ENCODE peak calls at places on chromosomes 11 and 22, in seven cellular contexts. Y, R, Z, N, Q, I and O are unnamed samples.

GRCh38 chr11:130832571-130833432 is 83.5 kb downstream of the SNX19 start:
- DNase-seq in I (no peak), Y (no peak), N (peak; percentile 43), R (no peak), Q (no peak), Z (no peak), O (no peak)

GRCh38 chr11:125293596-125293995 is 129.0 kb downstream of the PKNOX2 start:
- DNase-seq in N (no peak), R (no peak), Y (no peak), Q (no peak), I (no peak), Z (no peak), O (no peak)

GRCh38 chr11:5815534-5815933 is 6.8 kb downstream of the OR52N2 start:
- DNase-seq in R (no peak), N (no peak), Z (no peak), I (no peak), Q (no peak), Y (no peak), O (no peak)

GRCh38 chr11:28107331-28107725 is 628 bp downstream of the KIF18A start:
- DNase-seq in Q (peak; percentile 3), Z (no peak), Y (peak; percentile 23), N (peak; percentile 23), R (no peak), I (no peak), O (no peak)

GRCh38 chr11:132913295-132913694 is 619.0 kb downstream of the OPCML start:
- DNase-seq in Y (no peak), Q (no peak), I (no peak), Z (no peak), R (no peak), N (no peak), O (no peak)

GRCh38 chr11:121582296-121582695 is 129.5 kb upstream of the SORL1-AS1 start:
- DNase-seq in Q (no peak), Y (no peak), Z (no peak), R (no peak), I (no peak), N (no peak), O (no peak)

GRCh38 chr11:67285541-67286498 is 3.3 kb upstream of the ANKRD13D start:
- DNase-seq in Z (no peak), Y (no peak), N (no peak), Q (no peak), R (peak; percentile 41), I (peak; percentile 38), O (no peak)

GRCh38 chr11:73404048-73404447 is 27.8 kb downstream of the RELT start:
- DNase-seq in Z (no peak), N (peak; percentile 59), R (no peak), I (no peak), Q (peak; percentile 45), Y (peak; percentile 73), O (no peak)

GRCh38 chr11:11171854-11172253 is 181.2 kb downstream of the CSNK2A3 start:
- DNase-seq in I (peak; percentile 19), Z (no peak), R (peak; percentile 36), Y (no peak), Q (no peak), N (no peak), O (no peak)

GRCh38 chr11:1453611-1454386 is 32.8 kb downstream of the MOB2 start:
- DNase-seq in Q (peak; percentile 56), I (peak; percentile 23), N (no peak), Z (peak; percentile 39), Y (peak; percentile 85), R (peak; percentile 25), O (no peak)

GRCh38 chr11:19873730-19874129 is 161.1 kb downstream of the NAV2 start:
- DNase-seq in Y (peak; percentile 34), Q (no peak), Z (no peak), I (no peak), N (no peak), R (no peak), O (no peak)

GRCh38 chr11:59582006-59582405 is 33.6 kb downstream of the OSBP start:
- DNase-seq in Z (no peak), R (no peak), I (no peak), N (no peak), Q (no peak), Y (no peak), O (no peak)

GRCh38 chr22:33811686-33812085 is 108.6 kb downstream of the LARGE1 start:
- DNase-seq in Y (peak; percentile 24), Q (no peak), N (peak; percentile 4), I (no peak), R (no peak), Z (no peak), O (no peak)

GRCh38 chr11:43834291-43834690 is 46.3 kb upstream of the ALKBH3 start:
- DNase-seq in N (no peak), Y (no peak), R (no peak), I (no peak), Q (no peak), Z (no peak), O (no peak)

GRCh38 chr11:43833657-43834073 is 47.0 kb upstream of the ALKBH3 start:
- DNase-seq in Y (no peak), R (no peak), N (peak; percentile 54), Z (no peak), I (no peak), Q (no peak), O (peak; percentile 76)

GRCh38 chr11:43832536-43832935 is 48.1 kb upstream of the ALKBH3 start:
- DNase-seq in I (no peak), Y (no peak), Q (no peak), Z (no peak), R (no peak), N (no peak), O (no peak)

GRCh38 chr11:43835104-43835503 is 45.5 kb upstream of the ALKBH3 start:
- DNase-seq in I (no peak), N (peak; percentile 8), Q (no peak), Y (no peak), R (no peak), Z (peak; percentile 19), O (no peak)

DNA sequence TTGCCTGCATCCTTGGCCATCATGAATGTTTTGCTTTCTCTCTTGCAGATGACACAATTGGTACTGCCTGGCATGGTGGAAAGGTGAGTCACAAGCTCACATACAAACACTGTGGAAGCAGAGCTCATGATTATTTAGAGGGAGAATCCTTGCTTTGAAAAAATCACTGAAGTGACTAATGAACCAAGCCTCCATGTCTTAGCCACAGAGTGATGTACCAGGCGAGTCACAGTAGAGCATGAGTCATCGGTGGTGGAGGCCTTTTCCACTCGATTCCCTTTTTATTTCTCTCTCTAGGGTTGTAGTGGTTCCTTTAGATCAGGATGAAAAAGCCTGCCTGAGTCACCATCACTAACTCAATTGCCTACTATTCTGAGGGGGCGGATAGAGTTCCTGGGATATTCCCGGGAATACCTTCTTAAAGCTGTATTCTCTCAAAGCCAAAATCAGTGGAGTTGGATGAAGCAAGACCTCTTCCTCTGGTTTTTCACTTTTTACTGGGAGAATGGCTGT is 49.6 kb upstream of the ALKBH3 start:
- DNase-seq in Y (no peak), Q (peak; percentile 93), N (peak; percentile 99), R (no peak), Z (no peak), I (peak; percentile 11), O (peak; percentile 98)
- H3K27ac ChIP-seq in Y (no peak overlapping the region), Q (no peak overlapping the region), N (peak overlapping the region; percentile 88), R (no peak overlapping the region), Z (no peak overlapping the region), I (no peak overlapping the region), O (peak overlapping the region; percentile 77)

DNA sequence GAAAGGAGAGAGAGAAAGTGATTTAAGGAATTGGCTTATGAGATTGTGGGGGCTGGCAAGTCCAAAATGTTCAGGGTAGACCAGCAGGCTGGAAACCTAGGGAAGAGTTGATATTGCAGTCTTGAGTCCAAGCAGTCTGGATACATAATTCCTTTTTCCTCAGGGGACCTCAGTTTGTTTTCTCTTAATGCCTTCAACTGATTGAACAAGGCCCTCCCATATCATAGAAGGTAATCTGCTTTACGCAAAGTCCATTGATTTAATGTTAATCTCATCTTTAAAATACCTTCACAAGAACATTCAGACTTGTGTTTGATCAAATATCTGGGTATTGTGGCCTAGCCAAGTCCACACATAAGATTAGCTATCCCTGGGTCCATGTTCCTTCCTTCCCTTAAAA is 494.7 kb downstream of the INSC start:
- DNase-seq in R (no peak), I (no peak), N (no peak), Q (no peak), Y (no peak), Z (no peak), O (no peak)
- H3K27ac ChIP-seq in R (no peak overlapping the region), I (no peak overlapping the region), N (no peak overlapping the region), Q (no peak overlapping the region), Y (no peak overlapping the region), Z (no peak overlapping the region), O (no peak overlapping the region)

DNA sequence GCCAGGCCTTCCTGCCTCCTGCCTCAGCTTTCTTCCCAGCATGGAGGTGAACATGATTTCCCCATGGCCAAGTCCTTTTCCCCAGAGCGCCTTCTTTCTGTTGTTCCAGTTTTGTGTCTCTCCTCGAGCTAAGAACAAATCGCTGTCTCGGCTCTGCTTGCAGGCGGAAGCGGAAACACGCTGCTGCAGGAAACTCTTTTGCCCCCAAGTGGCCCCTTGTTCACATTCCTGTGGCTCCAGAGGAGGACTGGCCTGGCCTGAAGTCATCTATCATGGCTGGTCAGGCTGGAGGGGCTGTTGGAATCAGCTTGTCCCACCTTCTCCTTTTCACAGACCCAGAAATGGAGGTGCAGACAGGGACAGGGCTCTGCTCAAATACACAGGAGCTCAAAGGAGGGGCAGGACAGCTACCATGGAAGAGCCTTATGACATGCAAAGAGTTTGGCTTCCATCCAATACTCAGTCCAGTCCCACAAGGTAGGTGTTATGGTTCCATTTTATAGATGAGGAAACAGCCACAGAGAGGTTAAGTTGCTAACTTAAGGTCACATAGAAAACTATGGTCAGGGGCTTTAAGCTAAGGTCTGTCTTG is 182.2 kb upstream of the SYT13 start:
- DNase-seq in N (peak; percentile 29), Z (no peak), Y (peak; percentile 42), I (no peak), Q (no peak), R (no peak), O (no peak)
- H3K27ac ChIP-seq in N (no peak overlapping the region), Z (no peak overlapping the region), Y (no peak overlapping the region), I (no peak overlapping the region), Q (no peak overlapping the region), R (no peak overlapping the region), O (no peak overlapping the region)

GRCh38 chr22:38051261-38051660 is 5.9 kb upstream of the PICK1 start:
- DNase-seq in I (no peak), Y (no peak), R (no peak), Q (no peak), N (no peak), Z (no peak), O (no peak)

GRCh38 chr22:38056969-38057841 is at the start of gene PICK1:
- DNase-seq in Y (peak; percentile 96), R (peak; percentile 70), Z (peak; percentile 96), Q (peak; percentile 89), N (peak; percentile 85), I (peak; percentile 70), O (peak; percentile 63)

GRCh38 chr22:38049812-38050619 is 7.2 kb upstream of the PICK1 start:
- DNase-seq in R (no peak), N (no peak), Y (no peak), Q (no peak), Z (no peak), I (no peak), O (no peak)

GRCh38 chr22:38050720-38051119 is 6.5 kb upstream of the PICK1 start:
- DNase-seq in R (no peak), Q (no peak), I (no peak), Z (no peak), Y (no peak), N (no peak), O (no peak)

GRCh38 chr22:38051900-38052862 is 5.0 kb upstream of the PICK1 start:
- DNase-seq in Q (peak; percentile 74), Z (peak; percentile 79), N (peak; percentile 47), Y (peak; percentile 94), I (peak; percentile 71), R (peak; percentile 44), O (peak; percentile 30)
- H3K27ac ChIP-seq in Q (no peak overlapping the region), Z (no peak overlapping the region), N (no peak overlapping the region), Y (no peak overlapping the region), I (no peak overlapping the region), R (no peak overlapping the region), O (no peak overlapping the region)